ENCODE peak calls at places on chromosomes 3 and 15, in five cellular contexts. J is IMR-90, K is neuronal stem cell, C is H9, E is trophoblast cell. G is an unnamed sample.

GRCh38 chr15:63401078-63401477 is 19.4 kb upstream of the CA12 start:
- DNase-seq in C (no peak), E (no peak), K (no peak), J (no peak), G (no peak)

GRCh38 chr15:60699845-60700244 is 220.9 kb upstream of the ICE2 start:
- DNase-seq in E (no peak), C (no peak), K (no peak), J (no peak), G (no peak)

GRCh38 chr15:101053261-101053660 is 134.1 kb downstream of the LRRK1 start:
- DNase-seq in C (no peak), K (no peak), E (no peak), J (no peak), G (no peak)

GRCh38 chr15:73881539-73882320 is 8.4 kb downstream of the TBC1D21 start:
- DNase-seq in J (no peak), E (no peak), C (peak), K (no peak), G (no peak)

GRCh38 chr15:30905821-30906220 is 2.1 kb downstream of the FAN1 start:
- DNase-seq in J (peak), K (no peak), C (no peak), E (no peak), G (no peak)

GRCh38 chr3:13564751-13565560 is 16.0 kb downstream of the FBLN2 start:
- DNase-seq in E (no peak), K (no peak), C (peak), J (no peak), G (no peak)

GRCh38 chr15:73624530-73624929 is 8.7 kb downstream of the NPTN start:
- DNase-seq in E (no peak), K (no peak), J (peak), C (no peak), G (peak)

GRCh38 chr3:129506272-129506742 is 22.1 kb upstream of the RHO start:
- DNase-seq in K (no peak), J (no peak), C (no peak), E (no peak), G (no peak)

GRCh38 chr15:89912674-89913396 is at the start of gene ARPIN:
- DNase-seq in C (peak), J (peak), K (peak), E (no peak), G (peak)

GRCh38 chr3:116148881-116149530 is 296.3 kb downstream of the LSAMP start:
- DNase-seq in J (peak), E (no peak), K (no peak), C (no peak), G (peak)

GRCh38 chr15:40660686-40661085 is 34.3 kb upstream of the RAD51 start:
- DNase-seq in K (no peak), E (no peak), J (no peak), C (no peak), G (no peak)
- H2AFZ ChIP-seq in K (no peak), E (no peak), J (no peak), C (no peak), G (no peak)

GRCh38 chr3:184337315-184337714 is at the start of gene FAM131A:
- DNase-seq in K (no peak), E (no peak), C (no peak), J (peak), G (no peak)

GRCh38 chr3:184335291-184335660 is 2.1 kb upstream of the FAM131A start:
- DNase-seq in C (peak), J (no peak), K (no peak), E (no peak), G (no peak)

GRCh38 chr3:184336484-184337230 is 743 bp upstream of the FAM131A start:
- DNase-seq in C (no peak), E (no peak), J (peak), K (no peak), G (peak)

GRCh38 chr3:184334470-184335158 is 2.8 kb upstream of the FAM131A start:
- DNase-seq in C (no peak), K (no peak), J (peak), E (peak), G (peak)

DNA sequence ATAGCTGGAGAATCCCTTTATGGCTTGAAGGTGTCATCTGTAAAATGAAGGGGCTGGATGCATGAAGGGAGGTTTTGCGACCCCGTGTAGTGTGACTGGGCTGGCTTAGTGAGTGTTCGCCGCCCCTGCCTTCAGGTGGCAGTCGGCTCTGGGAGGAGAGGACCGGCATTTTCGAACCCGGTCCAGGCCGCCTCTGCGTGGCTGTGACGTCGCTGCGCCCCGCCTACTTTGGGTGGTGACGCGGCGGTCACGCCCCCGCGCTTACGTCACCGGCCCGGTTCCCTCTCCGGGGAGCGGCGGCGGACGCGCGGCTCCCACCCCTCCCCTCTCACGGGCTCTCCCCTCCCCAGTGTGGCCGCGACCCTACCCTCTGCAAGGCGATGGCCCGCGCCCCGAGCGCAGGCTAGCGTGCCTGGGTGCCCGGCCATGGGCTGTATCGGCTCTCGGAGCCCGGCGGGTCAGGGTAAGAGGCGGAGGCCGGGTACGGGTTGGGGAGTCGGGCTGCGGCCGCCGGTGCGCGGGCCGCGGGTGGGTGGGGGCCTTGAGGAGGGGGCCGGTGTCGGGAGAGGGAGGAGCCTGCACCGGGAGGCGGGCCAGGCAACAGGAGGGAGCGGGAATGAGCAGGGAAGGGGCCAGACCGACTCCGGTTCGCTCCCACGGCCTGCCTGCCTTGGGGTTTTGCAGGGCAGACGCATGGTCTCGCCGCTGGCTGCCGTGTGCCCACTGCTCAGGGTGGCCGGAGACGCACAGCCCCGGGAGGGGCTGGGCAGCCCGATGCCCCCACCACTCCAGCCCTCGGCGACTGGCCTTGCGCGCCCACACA is 1.5 kb upstream of the FAM131A start:
- DNase-seq in C (peak), J (peak), E (peak), K (peak), G (peak)
- H3K23ac ChIP-seq in C (no peak), J (peak), E (no peak), K (peak), G (peak)

DNA sequence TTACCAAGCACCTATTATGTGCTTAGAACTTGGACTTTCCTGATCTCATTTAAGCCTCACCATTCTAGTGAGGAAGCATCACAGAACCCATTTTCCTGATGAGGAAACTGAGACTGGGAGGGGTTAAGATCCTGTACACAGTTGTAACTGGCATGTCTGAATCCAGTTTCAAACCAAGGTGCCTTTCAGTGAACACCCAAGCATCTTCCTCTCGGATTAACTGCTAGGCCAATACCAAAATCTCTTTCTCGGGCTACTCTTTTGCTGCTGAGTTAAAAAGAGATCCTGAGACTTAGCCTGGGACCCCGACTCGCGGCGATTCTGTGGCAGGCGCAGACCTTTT is 578 bp upstream of the CEMIP start:
- DNase-seq in C (no peak), J (no peak), E (no peak), K (no peak), G (no peak)
- H3K9ac ChIP-seq in C (no peak), J (peak), E (no peak), K (no peak), G (peak)

GRCh38 chr3:71168961-71169411 is 414.5 kb downstream of the FOXP1 start:
- DNase-seq in C (no peak), E (peak), K (no peak), J (peak), G (peak)
- H2AFZ ChIP-seq in C (no peak), E (no peak), K (peak), J (peak), G (no peak)